ENCODE peak calls at places on chromosome 4, in nine cellular contexts. E is HL-60, I is BJ, O is cardiac fibroblast, H is astrocyte of the spinal cord, P is HCT116, T is left ventricle myocardium inferior, B is astrocyte, K is foreskin keratinocyte. V is an unnamed sample.

GRCh38 chr4:211033-211511 is 86.8 kb downstream of the ZNF718 start:
- DNase-seq in B (no peak), T (no peak), O (no peak), K (no peak), P (no peak), I (no peak), E (peak; percentile 72), H (no peak), V (no peak)

GRCh38 chr4:171846232-171846631 is 33.0 kb downstream of the GALNTL6 start:
- DNase-seq in K (no peak), H (peak; percentile 52), I (no peak), O (peak; percentile 35), B (peak; percentile 13), P (peak; percentile 42), T (no peak), E (peak; percentile 50), V (peak; percentile 44)

GRCh38 chr4:153634737-153635353 is 49.2 kb upstream of the TLR2 start:
- DNase-seq in O (peak; percentile 50), K (no peak), I (no peak), P (no peak), E (peak; percentile 20), H (peak; percentile 39), B (no peak), T (no peak), V (no peak)

GRCh38 chr4:127256500-127256899 is 376.3 kb upstream of the INTU start:
- DNase-seq in T (no peak), P (no peak), I (no peak), E (no peak), H (no peak), O (no peak), B (no peak), K (no peak), V (no peak)

GRCh38 chr4:25129926-25130325 is 30.3 kb downstream of the SEPSECS start:
- DNase-seq in E (no peak), I (no peak), P (no peak), T (no peak), O (no peak), H (no peak), K (no peak), B (peak; percentile 67), V (no peak)

GRCh38 chr4:182880387-182881356 is 36.5 kb downstream of the DCTD start:
- DNase-seq in O (peak; percentile 43), P (no peak), B (peak; percentile 50), H (peak; percentile 54), K (no peak), T (peak; percentile 57), E (no peak), I (no peak), V (no peak)

GRCh38 chr4:86556791-86557415 is 37.2 kb upstream of the PTPN13 start:
- DNase-seq in B (peak; percentile 23), K (no peak), T (no peak), I (peak; percentile 19), O (peak; percentile 23), H (peak; percentile 35), E (no peak), P (no peak), V (no peak)

GRCh38 chr4:7331682-7332000 is 103.1 kb downstream of the PSAPL1 start:
- DNase-seq in H (no peak), I (no peak), B (no peak), O (no peak), P (no peak), E (no peak), K (no peak), T (peak; percentile 7), V (peak; percentile 28)

GRCh38 chr4:144288011-144288903 is 147.7 kb upstream of the GYPA start:
- DNase-seq in I (no peak), B (peak; percentile 69), K (no peak), H (peak; percentile 15), T (no peak), P (no peak), E (no peak), O (no peak), V (no peak)

GRCh38 chr4:90127706-90128345 is 632 bp downstream of the CCSER1 start:
- DNase-seq in H (peak; percentile 5), I (no peak), T (peak; percentile 19), K (no peak), O (no peak), E (no peak), P (no peak), B (peak; percentile 1), V (peak; percentile 50)

GRCh38 chr4:77921701-77922100 is 59.1 kb downstream of the MRPL1 start:
- DNase-seq in B (peak; percentile 94), P (peak; percentile 83), H (peak; percentile 89), E (no peak), O (peak; percentile 95), K (peak; percentile 87), I (peak; percentile 70), T (no peak), V (no peak)

GRCh38 chr4:45063166-45063565 is 336.8 kb upstream of the GNPDA2 start:
- DNase-seq in B (no peak), K (no peak), O (peak; percentile 1), H (no peak), T (no peak), E (no peak), P (no peak), I (no peak), V (no peak)

GRCh38 chr4:13218316-13218958 is 265.7 kb downstream of the RAB28 start:
- DNase-seq in I (no peak), K (no peak), E (no peak), H (no peak), P (no peak), O (peak; percentile 12), T (no peak), B (peak; percentile 50), V (no peak)

GRCh38 chr4:38917481-38918025 is 49.9 kb downstream of the FAM114A1 start:
- DNase-seq in H (peak; percentile 35), O (no peak), E (no peak), B (no peak), P (no peak), K (no peak), I (no peak), T (no peak), V (no peak)

GRCh38 chr4:10629394-10629793 is 55.2 kb downstream of the CLNK start:
- DNase-seq in I (no peak), E (no peak), B (no peak), O (no peak), T (no peak), H (no peak), K (no peak), P (no peak), V (no peak)

GRCh38 chr4:126526335-126526734 is 1106.4 kb upstream of the INTU start:
- DNase-seq in P (no peak), T (no peak), I (no peak), K (peak; percentile 2), E (no peak), B (no peak), H (no peak), O (no peak), V (no peak)

GRCh38 chr4:101806914-101807313 is 16.4 kb downstream of the BANK1 start:
- DNase-seq in K (no peak), T (no peak), E (peak; percentile 5), H (no peak), O (peak; percentile 38), P (no peak), B (no peak), I (no peak), V (no peak)

GRCh38 chr4:164716901-164717300 is 37.0 kb upstream of the SMIM31 start:
- DNase-seq in K (no peak), B (no peak), P (no peak), E (no peak), I (no peak), O (no peak), T (no peak), H (no peak), V (no peak)
- TF ChIP-seq CTCF in K (peak; percentile 23), B (no peak), P (peak; percentile 43), E (peak; percentile 2), I (no peak), O (no peak), T (peak; percentile 31), H (peak; percentile 22), V (no peak)

GRCh38 chr4:8374851-8375649 is 65.5 kb downstream of the ACOX3 start:
- DNase-seq in H (no peak), E (no peak), O (no peak), K (no peak), I (no peak), T (peak; percentile 12), P (no peak), B (no peak), V (peak; percentile 45)
- TF ChIP-seq CTCF in H (no peak), E (no peak), O (no peak), K (no peak), I (no peak), T (no peak), P (no peak), B (no peak), V (no peak)

GRCh38 chr4:189802884-189803283 is 137.8 kb upstream of the FRG1 start:
- DNase-seq in P (no peak), I (no peak), K (no peak), E (peak; percentile 51), T (no peak), H (no peak), O (no peak), B (no peak), V (no peak)
- TF ChIP-seq CTCF in P (peak; percentile 56), I (no peak), K (no peak), E (peak; percentile 41), T (no peak), H (no peak), O (no peak), B (no peak), V (no peak)

DNA sequence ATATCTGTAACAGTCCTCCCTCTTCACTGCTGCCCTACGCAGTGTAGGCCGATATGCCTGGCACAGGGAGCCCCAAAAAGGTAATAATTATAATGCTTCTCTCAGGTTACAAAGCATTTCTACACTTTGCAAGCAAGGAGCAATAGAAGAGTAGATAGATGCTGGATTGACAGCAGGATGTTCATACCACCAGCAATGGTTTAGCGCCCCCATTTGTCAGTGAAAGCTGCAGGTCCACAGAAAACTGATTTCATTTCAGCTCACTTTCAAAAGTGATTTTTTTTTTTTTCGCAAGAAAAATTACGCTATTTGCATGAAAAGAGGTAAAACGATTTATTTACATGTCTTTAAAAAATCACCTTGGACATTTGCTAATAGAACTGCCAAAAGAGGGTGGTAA is 34.5 kb downstream of the HPF1 start:
- DNase-seq in O (peak; percentile 33), E (no peak), P (no peak), T (no peak), B (no peak), H (no peak), I (no peak), K (no peak), V (no peak)
- TF ChIP-seq CTCF in O (no peak), E (no peak), P (peak; percentile 34), T (no peak), B (peak; percentile 13), H (peak; percentile 23), I (peak; percentile 24), K (peak; percentile 42), V (no peak)

GRCh38 chr4:54683616-54684346 is 26.0 kb downstream of the KIT start:
- DNase-seq in H (peak; percentile 14), O (peak; percentile 15), B (no peak), E (peak; percentile 82), T (no peak), I (no peak), K (no peak), P (peak; percentile 37), V (no peak)
- TF ChIP-seq CTCF in H (peak; percentile 32), O (peak; percentile 60), B (no peak), E (peak; percentile 64), T (peak; percentile 53), I (peak; percentile 35), K (peak; percentile 71), P (peak; percentile 67), V (peak; percentile 43)

GRCh38 chr4:22129454-22130075 is 181.0 kb upstream of the KCNIP4 start:
- DNase-seq in I (peak; percentile 1), O (peak; percentile 58), H (peak; percentile 32), K (peak; percentile 4), E (peak; percentile 5), T (no peak), P (peak; percentile 7), B (peak; percentile 9), V (no peak)
- TF ChIP-seq CTCF in I (peak; percentile 77), O (peak; percentile 68), H (peak; percentile 59), K (peak; percentile 64), E (peak; percentile 45), T (peak; percentile 47), P (peak; percentile 64), B (peak; percentile 38), V (peak; percentile 20)

V was measured in lower lobe of right lung.